ENCODE peak calls at places on chromosomes 4 and X, in seven cellular contexts. L is lower leg skin, D is left lung, U is suprapubic skin, H is brain microvascular endothelial cell, R is mesendoderm, I is bronchial epithelial cell. B is an unnamed sample.

GRCh38 chr4:72886602-72887001 is 182.9 kb downstream of the COX18 start:
- DNase-seq in L (no peak), D (no peak), U (no peak), H (no peak), R (no peak), I (peak), B (no peak)

GRCh38 chr4:124265701-124266100 is 446.8 kb downstream of the ANKRD50 start:
- DNase-seq in L (no peak), D (no peak), U (no peak), H (no peak), R (no peak), I (peak), B (no peak)

GRCh38 chr4:169437299-169438047 is 166.7 kb upstream of the SH3RF1 start:
- DNase-seq in L (no peak), D (no peak), U (no peak), H (no peak), R (peak), I (no peak), B (no peak)

GRCh38 chr4:128583753-128584712 is 225.5 kb upstream of the JADE1 start:
- DNase-seq in L (no peak), D (peak), U (no peak), H (no peak), R (no peak), I (no peak), B (no peak)

GRCh38 chr4:41318839-41319530 is 62.3 kb downstream of the UCHL1 start:
- DNase-seq in L (no peak), D (no peak), U (no peak), H (peak), R (peak), I (peak), B (no peak)

GRCh38 chr4:87851332-87851731 is 18.6 kb downstream of the MEPE start:
- DNase-seq in L (no peak), D (no peak), U (no peak), H (no peak), R (no peak), I (no peak), B (no peak)

GRCh38 chr4:40316782-40317635 is 18.1 kb upstream of the CHRNA9 start:
- DNase-seq in L (peak), D (no peak), U (no peak), H (peak), R (peak), I (peak), B (peak)

GRCh38 chr4:171880136-171880535 is 66.9 kb downstream of the GALNTL6 start:
- DNase-seq in L (no peak), D (no peak), U (no peak), H (peak), R (peak), I (peak), B (no peak)

GRCh38 chrX:16130707-16131106 is 7.3 kb downstream of the GRPR start:
- DNase-seq in L (no peak), D (no peak), U (no peak), H (no peak), R (no peak), I (no peak), B (no peak)

GRCh38 chrX:115579327-115579726 is 18.4 kb downstream of the PLS3 start:
- DNase-seq in L (no peak), D (no peak), U (no peak), H (no peak), R (no peak), I (no peak), B (no peak)

GRCh38 chr4:173333658-173334084 is 487 bp downstream of the HMGB2 start:
- DNase-seq in L (peak), D (peak), U (peak), H (no peak), R (peak), I (no peak), B (no peak)

GRCh38 chr4:8852118-8852704 is 19.4 kb downstream of the HMX1 start:
- DNase-seq in L (no peak), D (peak), U (no peak), H (no peak), R (no peak), I (no peak), B (no peak)

GRCh38 chrX:5068550-5068949 is 1160.1 kb downstream of the NLGN4X start:
- DNase-seq in L (no peak), D (no peak), U (no peak), H (no peak), R (no peak), I (peak), B (no peak)

GRCh38 chr4:52780206-52780605 is 29.0 kb upstream of the ERVMER34-1 start:
- DNase-seq in L (peak), D (no peak), U (no peak), H (no peak), R (no peak), I (peak), B (no peak)

GRCh38 chrX:70444326-70445196 is at the start of gene DLG3:
- DNase-seq in L (no peak), D (peak), U (no peak), H (no peak), R (peak), I (no peak), B (peak)

GRCh38 chr4:76212851-76213414 is 691 bp downstream of the SCARB2 start:
- DNase-seq in L (no peak), D (no peak), U (no peak), H (peak), R (no peak), I (peak), B (peak)

GRCh38 chr4:8169763-8170162 is 11.2 kb upstream of the ABLIM2 start:
- DNase-seq in L (no peak), D (no peak), U (no peak), H (no peak), R (no peak), I (no peak), B (no peak)

GRCh38 chr4:120156115-120156718 is 89.6 kb upstream of the MAD2L1 start:
- DNase-seq in L (no peak), D (no peak), U (no peak), H (peak), R (peak), I (peak), B (peak)

GRCh38 chrX:155544886-155545285 is 67.9 kb downstream of the TMLHE start:
- DNase-seq in L (no peak), D (no peak), U (no peak), H (peak), R (no peak), I (no peak), B (no peak)

GRCh38 chr4:118711047-118711446 is 25.9 kb downstream of the METTL14 start:
- DNase-seq in L (no peak), D (no peak), U (no peak), H (no peak), R (no peak), I (no peak), B (no peak)

GRCh38 chrX:108397627-108398392 is 40.4 kb downstream of the COL4A6 start:
- DNase-seq in L (no peak), D (no peak), U (no peak), H (peak), R (no peak), I (peak), B (no peak)

GRCh38 chrX:115679460-115679859 is 118.5 kb downstream of the PLS3 start:
- DNase-seq in L (no peak), D (no peak), U (no peak), H (peak), R (peak), I (peak), B (peak)

GRCh38 chr4:15587649-15588048 is 67.5 kb downstream of the FBXL5 start:
- DNase-seq in L (peak), D (no peak), U (no peak), H (no peak), R (no peak), I (peak), B (no peak)

GRCh38 chr4:168028970-168029610 is 63.2 kb upstream of the ANXA10 start:
- DNase-seq in L (no peak), D (no peak), U (no peak), H (no peak), R (no peak), I (peak), B (no peak)

GRCh38 chr4:137651128-137651527 is 118.8 kb upstream of the PCDH18 start:
- DNase-seq in L (no peak), D (no peak), U (no peak), H (peak), R (no peak), I (no peak), B (no peak)

GRCh38 chr4:126776361-126776760 is 856.4 kb upstream of the INTU start:
- DNase-seq in L (no peak), D (no peak), U (no peak), H (no peak), R (no peak), I (no peak), B (no peak)

GRCh38 chrX:81120270-81120935 is 81.3 kb downstream of the HMGN5 start:
- DNase-seq in L (no peak), D (no peak), U (no peak), H (no peak), R (no peak), I (no peak), B (peak)

GRCh38 chr4:37890501-37891220 is at the start of gene TBC1D1:
- DNase-seq in L (no peak), D (peak), U (peak), H (no peak), R (peak), I (no peak), B (peak)

GRCh38 chr4:32196950-32197688 is 1477.0 kb downstream of the PCDH7 start:
- DNase-seq in L (no peak), D (no peak), U (no peak), H (no peak), R (no peak), I (no peak), B (no peak)

GRCh38 chrX:134813697-134814096 is 155.4 kb upstream of the PLAC1 start:
- DNase-seq in L (no peak), D (no peak), U (no peak), H (no peak), R (no peak), I (no peak), B (no peak)

GRCh38 chr4:173745765-173746164 is 215.7 kb upstream of the HAND2 start:
- DNase-seq in L (no peak), D (no peak), U (no peak), H (no peak), R (no peak), I (no peak), B (no peak)

GRCh38 chrX:15436220-15436619 is 52.0 kb upstream of the VEGFD start:
- DNase-seq in L (no peak), D (no peak), U (no peak), H (no peak), R (no peak), I (no peak), B (no peak)

GRCh38 chr4:121669163-121669550 is 27.6 kb downstream of the ANXA5 start:
- DNase-seq in L (no peak), D (no peak), U (no peak), H (peak), R (no peak), I (no peak), B (no peak)

GRCh38 chr4:41280010-41280409 is 23.3 kb downstream of the UCHL1 start:
- DNase-seq in L (no peak), D (no peak), U (no peak), H (peak), R (peak), I (no peak), B (no peak)

GRCh38 chr4:125004676-125005075 is 292.1 kb upstream of the ANKRD50 start:
- DNase-seq in L (no peak), D (no peak), U (no peak), H (no peak), R (no peak), I (no peak), B (no peak)

GRCh38 chr4:142130636-142131035 is 494.3 kb downstream of the IL15 start:
- DNase-seq in L (no peak), D (no peak), U (no peak), H (no peak), R (no peak), I (no peak), B (no peak)

GRCh38 chr4:146548443-146548842 is 26.7 kb upstream of the SLC10A7 start:
- DNase-seq in L (no peak), D (no peak), U (no peak), H (no peak), R (no peak), I (no peak), B (no peak)

GRCh38 chr4:179110816-179111215 is 1668.6 kb upstream of the AGA start:
- DNase-seq in L (no peak), D (no peak), U (no peak), H (no peak), R (no peak), I (no peak), B (no peak)

GRCh38 chr4:9409793-9410192 is 34.4 kb upstream of the DEFB131A start:
- DNase-seq in L (no peak), D (no peak), U (no peak), H (no peak), R (no peak), I (no peak), B (no peak)

GRCh38 chr4:184441461-184442392 is 32.6 kb downstream of the IRF2 start:
- DNase-seq in L (no peak), D (no peak), U (no peak), H (no peak), R (peak), I (no peak), B (no peak)
- H3K4me3 ChIP-seq in L (no peak), D (no peak), U (no peak), H (no peak), R (no peak), I (no peak), B (no peak)

GRCh38 chrX:132757066-132757623 is 201.3 kb downstream of the HS6ST2 start:
- DNase-seq in L (no peak), D (no peak), U (no peak), H (no peak), R (peak), I (peak), B (no peak)
- H3K4me3 ChIP-seq in L (no peak), D (no peak), U (no peak), H (no peak), R (no peak), I (no peak), B (no peak)

GRCh38 chrX:29813174-29813573 is 402.2 kb upstream of the MAGEB2 start:
- DNase-seq in L (no peak), D (no peak), U (no peak), H (no peak), R (peak), I (peak), B (no peak)
- H3K4me3 ChIP-seq in L (no peak), D (no peak), U (no peak), H (no peak), R (no peak), I (no peak), B (no peak)

GRCh38 chr4:98662619-98663225 is 4.3 kb upstream of the TSPAN5 start:
- DNase-seq in L (no peak), D (no peak), U (no peak), H (no peak), R (peak), I (peak), B (no peak)

GRCh38 chr4:98664959-98665358 is 6.5 kb upstream of the TSPAN5 start:
- DNase-seq in L (no peak), D (no peak), U (no peak), H (no peak), R (peak), I (no peak), B (no peak)

GRCh38 chr4:98662055-98662453 is 3.6 kb upstream of the TSPAN5 start:
- DNase-seq in L (no peak), D (no peak), U (no peak), H (no peak), R (no peak), I (no peak), B (no peak)

GRCh38 chr4:98661356-98662054 is 3.1 kb upstream of the TSPAN5 start:
- DNase-seq in L (no peak), D (no peak), U (no peak), H (no peak), R (peak), I (peak), B (no peak)

DNA sequence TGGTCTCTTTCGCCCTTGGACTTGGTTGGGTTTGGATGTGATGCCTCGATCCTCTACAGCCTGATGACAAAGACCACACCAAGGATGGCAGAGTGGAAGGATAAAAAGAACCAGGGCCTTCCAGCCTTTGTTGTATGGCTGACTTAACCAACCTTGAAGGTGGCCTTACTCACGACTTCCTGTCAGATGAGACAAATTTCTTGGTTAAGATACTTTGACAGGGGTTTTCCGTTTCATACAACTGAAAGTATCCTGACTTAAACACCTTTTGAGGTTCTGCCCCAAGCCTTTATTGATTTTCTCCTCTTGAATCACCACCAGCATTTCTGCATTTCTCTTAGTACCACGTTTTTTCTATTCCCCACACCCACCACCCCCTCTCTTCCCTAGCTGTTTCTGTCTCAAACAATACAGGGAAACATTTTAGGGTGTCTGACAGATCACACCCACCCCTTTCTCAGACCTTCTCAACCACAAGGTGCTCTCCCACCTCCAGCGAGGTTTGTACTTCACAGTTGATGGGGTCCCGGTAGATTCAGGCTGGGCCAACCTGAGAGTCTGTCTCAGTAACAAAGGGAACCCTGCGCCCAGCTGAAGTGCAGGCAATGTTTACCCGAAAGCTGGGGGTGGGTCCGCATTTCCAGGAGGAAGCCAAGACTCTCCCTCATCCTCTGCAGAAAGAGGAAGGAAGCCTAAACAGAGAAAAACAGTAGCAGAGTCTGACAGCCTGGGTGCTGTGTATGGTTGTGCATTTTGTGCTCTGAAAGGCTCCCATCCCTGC is 5.0 kb upstream of the TSPAN5 start:
- DNase-seq in L (no peak), D (no peak), U (no peak), H (no peak), R (no peak), I (peak), B (no peak)
- H3K4me3 ChIP-seq in L (no peak), D (no peak), U (no peak), H (no peak), R (no peak), I (no peak), B (no peak)

GRCh38 chrX:1246816-1247215 is 21.8 kb upstream of the CSF2RA start:
- DNase-seq in L (peak), D (peak), U (no peak), H (peak), R (peak), I (no peak), B (peak)

GRCh38 chrX:1248381-1249061 is 20.1 kb upstream of the CSF2RA start:
- DNase-seq in L (no peak), D (peak), U (no peak), H (no peak), R (peak), I (no peak), B (peak)

GRCh38 chrX:1244164-1245076 is 24.2 kb upstream of the CSF2RA start:
- DNase-seq in L (no peak), D (no peak), U (no peak), H (no peak), R (peak), I (no peak), B (peak)

GRCh38 chrX:1249101-1249887 is 19.3 kb upstream of the CSF2RA start:
- DNase-seq in L (peak), D (peak), U (no peak), H (peak), R (peak), I (peak), B (peak)
- H3K4me3 ChIP-seq in L (no peak), D (no peak), U (peak), H (no peak), R (no peak), I (no peak), B (no peak)

GRCh38 chrX:154371771-154372300 is 2.6 kb downstream of the FLNA start:
- DNase-seq in L (no peak), D (no peak), U (no peak), H (no peak), R (no peak), I (no peak), B (no peak)
- H3K4me3 ChIP-seq in L (peak), D (peak), U (peak), H (peak), R (no peak), I (peak), B (peak)

GRCh38 chrX:103275947-103276567 is 493 bp downstream of the TCEAL5 start:
- DNase-seq in L (no peak), D (no peak), U (no peak), H (no peak), R (no peak), I (no peak), B (no peak)

GRCh38 chrX:103274284-103274683 is 2.3 kb downstream of the TCEAL5 start:
- DNase-seq in L (no peak), D (no peak), U (no peak), H (no peak), R (no peak), I (no peak), B (no peak)

DNA sequence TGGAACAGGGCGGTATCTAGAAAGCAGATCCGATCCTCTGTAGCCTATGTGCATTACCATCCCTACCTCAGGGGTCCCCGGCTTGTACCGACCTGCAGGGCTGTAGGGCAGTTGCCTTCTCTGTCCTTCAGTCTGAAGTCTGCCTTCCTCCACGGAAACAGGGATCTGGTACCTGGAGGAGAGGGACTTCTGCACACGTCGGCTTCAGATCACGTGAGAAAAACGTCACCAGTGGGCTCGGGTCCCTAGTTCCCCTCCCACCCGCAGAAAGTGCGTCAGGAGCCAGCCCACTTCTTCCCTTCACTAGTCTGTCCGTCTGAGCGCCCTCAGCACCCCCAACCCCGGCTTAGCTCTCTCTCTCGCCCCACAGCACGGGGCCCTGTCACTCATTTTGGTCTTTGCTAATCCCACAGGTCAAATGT is at the start of gene TCEAL5:
- DNase-seq in L (no peak), D (peak), U (no peak), H (no peak), R (no peak), I (no peak), B (no peak)
- H3K4me3 ChIP-seq in L (no peak), D (no peak), U (peak), H (no peak), R (no peak), I (no peak), B (no peak)

GRCh38 chr4:177490769-177491168 is 48.5 kb upstream of the AGA start:
- DNase-seq in L (no peak), D (no peak), U (no peak), H (no peak), R (no peak), I (no peak), B (no peak)

GRCh38 chr4:177492022-177492421 is 49.8 kb upstream of the AGA start:
- DNase-seq in L (no peak), D (no peak), U (no peak), H (no peak), R (no peak), I (no peak), B (no peak)

GRCh38 chr4:177499537-177499936 is 57.3 kb upstream of the AGA start:
- DNase-seq in L (no peak), D (peak), U (no peak), H (no peak), R (no peak), I (no peak), B (no peak)

GRCh38 chr4:177489847-177490246 is 47.6 kb upstream of the AGA start:
- DNase-seq in L (no peak), D (no peak), U (no peak), H (peak), R (no peak), I (peak), B (no peak)

GRCh38 chr4:177494791-177495190 is 52.6 kb upstream of the AGA start:
- DNase-seq in L (no peak), D (no peak), U (no peak), H (no peak), R (no peak), I (no peak), B (no peak)
- H3K4me3 ChIP-seq in L (no peak), D (no peak), U (no peak), H (no peak), R (no peak), I (no peak), B (no peak)

B was measured in HAP-1.